ENCODE peak calls at places on chromosomes 6 and 20, in six cellular contexts. C, K, Z, T, G and F are unnamed samples.

GRCh38 chr6:2042951-2043648 is 202.3 kb downstream of the GMDS start:
- DNase-seq in C (no peak), G (no peak), T (no peak), K (no peak), Z (no peak), F (no peak)

GRCh38 chr6:95357380-95358025 is 219.8 kb upstream of the MANEA start:
- DNase-seq in T (no peak), K (no peak), G (no peak), Z (no peak), C (no peak), F (no peak)

GRCh38 chr6:45105170-45105820 is 222.8 kb upstream of the RUNX2 start:
- DNase-seq in K (no peak), C (no peak), Z (no peak), T (no peak), G (no peak), F (peak)

GRCh38 chr20:48209102-48209501 is 423.8 kb upstream of the SULF2 start:
- DNase-seq in T (no peak), C (no peak), K (no peak), Z (no peak), G (no peak), F (no peak)

GRCh38 chr6:118895241-118895561 is 1.2 kb downstream of the ASF1A start:
- DNase-seq in K (no peak), C (no peak), T (no peak), G (peak), Z (no peak), F (peak)

GRCh38 chr6:112956696-112957525 is 609.8 kb downstream of the RFPL4B start:
- DNase-seq in Z (no peak), C (no peak), T (no peak), G (no peak), K (no peak), F (peak)

GRCh38 chr20:57316795-57317201 is 12.8 kb upstream of the SPO11 start:
- DNase-seq in G (no peak), T (no peak), Z (no peak), K (no peak), C (no peak), F (no peak)

GRCh38 chr6:33668914-33669313 is 42.6 kb downstream of the UQCC2 start:
- DNase-seq in T (no peak), C (no peak), K (no peak), G (peak), Z (no peak), F (no peak)

GRCh38 chr6:55969501-55969900 is 94.1 kb upstream of the BMP5 start:
- DNase-seq in T (no peak), C (no peak), Z (no peak), G (no peak), K (no peak), F (no peak)

GRCh38 chr20:41234546-41234945 is 83.0 kb downstream of the ZHX3 start:
- DNase-seq in C (peak), K (no peak), G (no peak), T (no peak), Z (no peak), F (no peak)

GRCh38 chr6:26593278-26594127 is 3.2 kb upstream of the ABT1 start:
- DNase-seq in T (no peak), K (no peak), G (no peak), C (no peak), Z (no peak), F (no peak)

GRCh38 chr20:6765469-6766058 is 1.9 kb upstream of the BMP2 start:
- DNase-seq in K (no peak), G (peak), C (peak), T (peak), Z (no peak), F (peak)

GRCh38 chr20:39264506-39265172 is 302.5 kb downstream of the DHX35 start:
- DNase-seq in C (peak), G (peak), T (peak), Z (peak), K (peak), F (peak)

GRCh38 chr20:23049201-23049932 is at the start of gene THBD:
- DNase-seq in G (no peak), C (no peak), T (peak), Z (peak), K (no peak), F (peak)

GRCh38 chr20:22720206-22720605 is 135.8 kb upstream of the FOXA2 start:
- DNase-seq in Z (no peak), T (no peak), C (no peak), G (no peak), K (no peak), F (no peak)

GRCh38 chr6:134161036-134161435 is 108.6 kb upstream of the SLC2A12 start:
- DNase-seq in G (peak), C (no peak), K (no peak), T (no peak), Z (no peak), F (peak)

GRCh38 chr6:25968769-25969168 is 6.2 kb downstream of the TRIM38 start:
- DNase-seq in Z (no peak), G (no peak), C (no peak), T (no peak), K (peak), F (peak)

GRCh38 chr6:111753573-111753972 is 119.7 kb downstream of the FYN start:
- DNase-seq in Z (no peak), C (no peak), G (no peak), K (no peak), T (no peak), F (no peak)

GRCh38 chr20:760751-761417 is 7.4 kb downstream of the SLC52A3 start:
- DNase-seq in K (no peak), G (no peak), Z (no peak), C (no peak), T (no peak), F (peak)

GRCh38 chr6:53301801-53302537 is 46.8 kb downstream of the ELOVL5 start:
- DNase-seq in K (peak), C (no peak), Z (no peak), T (no peak), G (no peak), F (no peak)

GRCh38 chr20:46308258-46309157 is at the start of gene CDH22:
- DNase-seq in T (peak), Z (peak), G (no peak), K (no peak), C (peak), F (peak)

GRCh38 chr6:31771992-31772358 is 5.2 kb downstream of the VWA7 start:
- DNase-seq in G (no peak), Z (no peak), T (no peak), K (no peak), C (no peak), F (peak)